ENCODE peak calls at places on chromosomes 12 and 14, in eight cellular contexts. Z is lower leg skin; X is thoracic aorta; F is kidney epithelial cell; Y is ovary; A is naive thymus-derived CD8-positive, alpha-beta T cell; R is H9; L is NCI-H2107. U is an unnamed sample.

GRCh38 chr14:59306775-59307174 is 118.3 kb downstream of the DAAM1 start:
- DNase-seq in Z (no peak), X (no peak), F (peak), Y (no peak), A (no peak), R (no peak), L (no peak), U (no peak)

GRCh38 chr14:68759017-68759569 is 33.8 kb downstream of the ZFP36L1 start:
- DNase-seq in Z (no peak), X (no peak), F (no peak), Y (no peak), A (no peak), R (no peak), L (no peak), U (no peak)

GRCh38 chr12:101927042-101927441 is 49.7 kb downstream of the DRAM1 start:
- DNase-seq in Z (no peak), X (no peak), F (no peak), Y (no peak), A (no peak), R (no peak), L (no peak), U (no peak)

GRCh38 chr12:124397807-124398577 is 103.1 kb downstream of the RFLNA start:
- DNase-seq in Z (peak), X (no peak), F (no peak), Y (peak), A (no peak), R (no peak), L (peak), U (no peak)

GRCh38 chr14:101332281-101332680 is 229.0 kb upstream of the DIO3 start:
- DNase-seq in Z (no peak), X (no peak), F (no peak), Y (no peak), A (no peak), R (no peak), L (no peak), U (no peak)

GRCh38 chr12:92080390-92081285 is 65.0 kb downstream of the BTG1 start:
- DNase-seq in Z (no peak), X (no peak), F (peak), Y (no peak), A (peak), R (no peak), L (no peak), U (no peak)

GRCh38 chr12:128966411-128966810 is 113.1 kb downstream of the GLT1D1 start:
- DNase-seq in Z (no peak), X (no peak), F (no peak), Y (no peak), A (no peak), R (no peak), L (peak), U (no peak)

GRCh38 chr14:102293784-102294183 is 11.2 kb downstream of the MOK start:
- DNase-seq in Z (no peak), X (no peak), F (peak), Y (no peak), A (no peak), R (no peak), L (no peak), U (no peak)

GRCh38 chr14:24690492-24690891 is 56.5 kb upstream of the GZMB start:
- DNase-seq in Z (no peak), X (no peak), F (no peak), Y (no peak), A (no peak), R (peak), L (peak), U (no peak)

GRCh38 chr12:62873116-62873825 is 61.7 kb downstream of the PPM1H start:
- DNase-seq in Z (no peak), X (no peak), F (no peak), Y (no peak), A (no peak), R (no peak), L (no peak), U (no peak)

GRCh38 chr12:19799886-19800602 is 360.8 kb downstream of the AEBP2 start:
- DNase-seq in Z (no peak), X (no peak), F (peak), Y (no peak), A (no peak), R (no peak), L (no peak), U (no peak)

GRCh38 chr12:124094733-124095132 is 121.7 kb downstream of the ZNF664 start:
- DNase-seq in Z (no peak), X (no peak), F (no peak), Y (no peak), A (no peak), R (no peak), L (no peak), U (no peak)

GRCh38 chr12:6211421-6211869 is 11.2 kb downstream of the CD9 start:
- DNase-seq in Z (no peak), X (no peak), F (no peak), Y (no peak), A (no peak), R (no peak), L (no peak), U (no peak)

GRCh38 chr12:5273709-5274108 is 158.2 kb upstream of the NTF3 start:
- DNase-seq in Z (no peak), X (no peak), F (no peak), Y (no peak), A (no peak), R (no peak), L (no peak), U (no peak)

GRCh38 chr12:27081668-27082091 is 698 bp downstream of the C12orf71 start:
- DNase-seq in Z (no peak), X (no peak), F (no peak), Y (no peak), A (no peak), R (peak), L (no peak), U (no peak)

GRCh38 chr12:1398673-1399072 is 195.7 kb downstream of the FBXL14 start:
- DNase-seq in Z (no peak), X (no peak), F (no peak), Y (no peak), A (no peak), R (no peak), L (no peak), U (no peak)

GRCh38 chr12:59600174-59600573 is 4.3 kb downstream of the SLC16A7 start:
- DNase-seq in Z (no peak), X (no peak), F (no peak), Y (no peak), A (no peak), R (no peak), L (no peak), U (no peak)

GRCh38 chr12:88400302-88400701 is 180.0 kb downstream of the KITLG start:
- DNase-seq in Z (no peak), X (no peak), F (no peak), Y (no peak), A (no peak), R (no peak), L (no peak), U (no peak)

GRCh38 chr14:61320806-61321384 is 484 bp upstream of the PRKCH start:
- DNase-seq in Z (no peak), X (no peak), F (no peak), Y (no peak), A (no peak), R (no peak), L (no peak), U (no peak)

GRCh38 chr14:24213866-24214652 is 771 bp upstream of the CHMP4A start:
- DNase-seq in Z (peak), X (no peak), F (no peak), Y (no peak), A (no peak), R (no peak), L (no peak), U (no peak)

GRCh38 chr14:69373104-69373503 is 25.0 kb downstream of the ERH start:
- DNase-seq in Z (no peak), X (no peak), F (no peak), Y (no peak), A (no peak), R (no peak), L (no peak), U (no peak)

GRCh38 chr12:14953752-14954151 is 7.6 kb downstream of the ARHGDIB start:
- DNase-seq in Z (no peak), X (no peak), F (no peak), Y (no peak), A (no peak), R (no peak), L (no peak), U (no peak)

GRCh38 chr14:32908487-32909084 is 30.1 kb upstream of the NPAS3 start:
- DNase-seq in Z (no peak), X (no peak), F (no peak), Y (no peak), A (no peak), R (no peak), L (no peak), U (no peak)

GRCh38 chr12:109203480-109203879 is 87.1 kb downstream of the ACACB start:
- DNase-seq in Z (no peak), X (no peak), F (no peak), Y (no peak), A (no peak), R (no peak), L (no peak), U (no peak)

GRCh38 chr12:7695159-7695930 is at the start of gene GDF3:
- DNase-seq in Z (no peak), X (no peak), F (no peak), Y (no peak), A (peak), R (no peak), L (no peak), U (no peak)

GRCh38 chr12:25590021-25590721 is 37.1 kb upstream of the LMNTD1 start:
- DNase-seq in Z (no peak), X (no peak), F (no peak), Y (no peak), A (peak), R (no peak), L (no peak), U (no peak)

GRCh38 chr12:15883536-15883935 is 1.3 kb downstream of the STRAP start:
- DNase-seq in Z (no peak), X (no peak), F (no peak), Y (no peak), A (no peak), R (no peak), L (no peak), U (no peak)

GRCh38 chr14:92987148-92987570 is 64.2 kb downstream of the CHGA start:
- DNase-seq in Z (no peak), X (no peak), F (no peak), Y (no peak), A (no peak), R (no peak), L (no peak), U (no peak)

GRCh38 chr12:43551271-43551970 is 582 bp downstream of the ADAMTS20 start:
- DNase-seq in Z (no peak), X (no peak), F (no peak), Y (no peak), A (no peak), R (peak), L (no peak), U (no peak)

U was measured in natural killer cell.